ENCODE peak calls at places on chromosomes 5 and 9, in ten cellular contexts. P is cardiac muscle cell, W is pancreas, X is lung, J is stomach, A is neural progenitor cell, R is uterus, Z is upper lobe of right lung, T is IMR-90, V is heart left ventricle. D is an unnamed sample.

GRCh38 chr5:3348576-3349535 is 246.8 kb upstream of the IRX1 start:
- DNase-seq in P (no peak), W (no peak), X (no peak), J (peak; percentile 22), A (no peak), R (no peak), Z (no peak), T (no peak), V (peak; percentile 10), D (no peak)

GRCh38 chr9:2559212-2560152 is 62.1 kb upstream of the VLDLR start:
- DNase-seq in P (peak; percentile 99), W (peak; percentile 87), X (peak; percentile 56), J (peak; percentile 63), A (no peak), R (peak; percentile 92), Z (no peak), T (peak; percentile 95), V (peak; percentile 89), D (peak; percentile 71)

GRCh38 chr9:28808042-28808441 is 1234.8 kb upstream of the C9orf72 start:
- DNase-seq in P (peak; percentile 38), W (no peak), X (no peak), J (no peak), A (no peak), R (no peak), Z (no peak), T (no peak), V (no peak), D (no peak)

GRCh38 chr5:127813633-127814171 is 110.5 kb downstream of the CCDC192 start:
- DNase-seq in P (peak; percentile 64), W (no peak), X (no peak), J (no peak), A (peak; percentile 56), R (no peak), Z (no peak), T (peak; percentile 91), V (no peak), D (no peak)

GRCh38 chr5:133603711-133604110 is 8.6 kb downstream of the FSTL4 start:
- DNase-seq in P (no peak), W (no peak), X (no peak), J (no peak), A (no peak), R (no peak), Z (no peak), T (no peak), V (no peak), D (no peak)

GRCh38 chr9:20353931-20354652 is 268.2 kb downstream of the MLLT3 start:
- DNase-seq in P (no peak), W (no peak), X (no peak), J (no peak), A (no peak), R (no peak), Z (no peak), T (peak; percentile 29), V (no peak), D (no peak)

GRCh38 chr5:2507611-2508010 is 243.9 kb downstream of the IRX2 start:
- DNase-seq in P (no peak), W (no peak), X (no peak), J (no peak), A (no peak), R (no peak), Z (no peak), T (no peak), V (no peak), D (no peak)

GRCh38 chr5:72835633-72836032 is 19.2 kb downstream of the TNPO1 start:
- DNase-seq in P (no peak), W (no peak), X (no peak), J (no peak), A (no peak), R (no peak), Z (no peak), T (no peak), V (no peak), D (no peak)

DNA sequence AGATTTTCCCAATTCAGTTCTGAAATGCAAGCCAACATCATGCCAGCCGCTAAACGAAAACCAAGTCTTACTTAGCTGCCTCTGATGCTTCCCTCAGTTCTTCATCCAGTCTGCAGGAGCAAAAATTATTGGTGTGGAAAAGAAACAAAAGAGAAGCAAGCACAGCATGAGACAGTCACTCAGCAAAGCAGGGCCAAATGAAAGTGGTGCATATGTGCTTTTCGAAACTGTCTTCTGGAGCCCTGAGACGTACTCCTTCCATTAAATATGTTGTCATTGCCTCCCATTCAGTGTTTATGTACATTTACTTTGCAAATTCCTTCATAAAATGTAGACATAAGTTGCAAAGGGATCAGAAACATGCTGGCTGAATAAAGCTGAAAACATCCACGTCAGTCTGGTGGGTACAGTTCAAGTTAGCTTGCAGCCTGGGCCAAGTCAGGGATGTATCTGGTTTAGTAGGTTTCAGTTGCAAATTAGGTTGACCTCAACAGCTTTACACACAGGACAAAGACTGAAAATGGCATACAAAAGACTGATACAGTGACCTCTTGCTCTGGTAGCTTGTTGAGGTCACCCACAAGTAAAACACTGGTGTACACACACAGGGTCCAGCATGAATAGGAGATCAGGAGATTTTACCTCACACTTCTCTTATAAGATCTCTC is 139.7 kb upstream of the PCA3 start:
- DNase-seq in P (no peak), W (no peak), X (no peak), J (no peak), A (peak; percentile 15), R (no peak), Z (no peak), T (no peak), V (no peak), D (no peak)
- H3K4me1 ChIP-seq in P (peaks cover 12% of the 10 kb centered on the region), W (no peaks in the 10 kb centered on the region), X (no peaks in the 10 kb centered on the region), J (peaks cover 7% of the 10 kb centered on the region), A (peaks cover 11% of the 10 kb centered on the region), R (no peaks in the 10 kb centered on the region), Z (peaks cover 12% of the 10 kb centered on the region), T (no peaks in the 10 kb centered on the region), V (peaks cover 6% of the 10 kb centered on the region), D (peaks cover 13% of the 10 kb centered on the region)

DNA sequence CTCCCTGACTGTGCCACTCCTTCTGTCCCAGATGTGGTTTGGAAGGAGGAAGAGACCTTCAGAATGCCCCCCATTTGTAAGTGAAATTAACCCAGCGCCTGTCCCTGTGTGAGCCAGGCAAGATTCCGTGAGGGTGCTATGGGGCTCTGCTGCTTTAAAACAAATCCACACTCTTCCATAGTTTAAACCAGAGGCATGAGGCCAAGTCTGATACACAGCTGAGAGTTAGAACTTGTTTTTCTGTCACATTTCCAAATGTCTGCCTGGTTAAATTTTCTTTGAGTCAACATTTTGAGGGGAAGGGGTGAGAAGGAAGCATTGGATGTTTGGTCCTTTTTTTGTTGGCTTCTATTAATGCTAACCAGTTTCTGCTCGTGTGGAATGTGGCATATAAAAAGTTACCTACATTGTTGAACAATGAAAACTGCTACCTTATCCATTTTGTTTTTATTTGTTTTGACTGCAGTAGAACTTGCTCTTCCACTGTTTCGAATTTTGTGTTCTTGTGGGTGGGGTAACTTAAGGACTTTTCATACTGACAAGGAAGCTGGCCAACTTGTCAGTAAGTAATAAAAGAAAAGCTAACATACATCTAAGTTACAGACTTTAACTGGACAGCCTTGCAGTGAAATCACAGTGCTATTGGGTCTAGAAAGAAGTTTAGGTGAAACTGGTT is 12.9 kb downstream of the RGMB start:
- DNase-seq in P (peak; percentile 57), W (no peak), X (no peak), J (no peak), A (no peak), R (no peak), Z (no peak), T (no peak), V (no peak), D (no peak)
- H3K4me3 ChIP-seq in P (no peak overlapping the region), W (no peak overlapping the region), X (no peak overlapping the region), J (no peak overlapping the region), A (no peak overlapping the region), R (no peak overlapping the region), Z (no peak overlapping the region), T (no peak overlapping the region), V (no peak overlapping the region), D (no peak overlapping the region)

DNA sequence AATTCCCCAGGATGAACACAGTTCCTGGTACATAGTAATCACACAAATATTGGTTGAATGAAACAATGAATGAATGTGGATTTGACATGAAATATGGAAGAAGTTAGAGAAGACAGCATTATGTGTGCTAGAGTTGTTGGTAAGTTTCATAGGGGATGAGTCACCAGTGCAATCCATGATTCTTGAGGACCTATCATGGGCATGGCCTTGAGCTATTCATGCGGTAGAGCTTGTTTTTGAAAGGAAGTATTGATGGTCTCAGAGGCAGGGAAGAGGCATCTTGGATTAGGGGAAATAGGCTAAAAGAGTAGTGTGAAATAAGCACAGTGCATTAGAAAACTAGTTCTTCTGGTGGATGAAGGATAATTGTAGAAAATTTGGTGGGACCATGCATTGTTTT is 22.1 kb downstream of the SPATA31D1 start:
- DNase-seq in P (no peak), W (no peak), X (no peak), J (no peak), A (no peak), R (no peak), Z (no peak), T (no peak), V (no peak), D (no peak)
- TF ChIP-seq CTCF in P (no peak), W (no peak), X (no peak), J (no peak), A (no peak), R (no peak), Z (no peak), T (no peak), V (no peak), D (no peak)

GRCh38 chr9:99093492-99093791 is 11.5 kb upstream of the TGFBR1 start:
- DNase-seq in P (no peak), W (no peak), X (no peak), J (no peak), A (no peak), R (no peak), Z (no peak), T (no peak), V (no peak), D (no peak)

GRCh38 chr9:99095565-99095964 is 9.3 kb upstream of the TGFBR1 start:
- DNase-seq in P (no peak), W (no peak), X (no peak), J (no peak), A (no peak), R (no peak), Z (no peak), T (no peak), V (no peak), D (no peak)

GRCh38 chr9:99090366-99091130 is 14.4 kb upstream of the TGFBR1 start:
- DNase-seq in P (no peak), W (no peak), X (no peak), J (no peak), A (no peak), R (no peak), Z (no peak), T (no peak), V (no peak), D (no peak)

GRCh38 chr9:99096409-99096808 is 8.5 kb upstream of the TGFBR1 start:
- DNase-seq in P (no peak), W (no peak), X (no peak), J (no peak), A (peak; percentile 69), R (no peak), Z (no peak), T (no peak), V (no peak), D (no peak)

DNA sequence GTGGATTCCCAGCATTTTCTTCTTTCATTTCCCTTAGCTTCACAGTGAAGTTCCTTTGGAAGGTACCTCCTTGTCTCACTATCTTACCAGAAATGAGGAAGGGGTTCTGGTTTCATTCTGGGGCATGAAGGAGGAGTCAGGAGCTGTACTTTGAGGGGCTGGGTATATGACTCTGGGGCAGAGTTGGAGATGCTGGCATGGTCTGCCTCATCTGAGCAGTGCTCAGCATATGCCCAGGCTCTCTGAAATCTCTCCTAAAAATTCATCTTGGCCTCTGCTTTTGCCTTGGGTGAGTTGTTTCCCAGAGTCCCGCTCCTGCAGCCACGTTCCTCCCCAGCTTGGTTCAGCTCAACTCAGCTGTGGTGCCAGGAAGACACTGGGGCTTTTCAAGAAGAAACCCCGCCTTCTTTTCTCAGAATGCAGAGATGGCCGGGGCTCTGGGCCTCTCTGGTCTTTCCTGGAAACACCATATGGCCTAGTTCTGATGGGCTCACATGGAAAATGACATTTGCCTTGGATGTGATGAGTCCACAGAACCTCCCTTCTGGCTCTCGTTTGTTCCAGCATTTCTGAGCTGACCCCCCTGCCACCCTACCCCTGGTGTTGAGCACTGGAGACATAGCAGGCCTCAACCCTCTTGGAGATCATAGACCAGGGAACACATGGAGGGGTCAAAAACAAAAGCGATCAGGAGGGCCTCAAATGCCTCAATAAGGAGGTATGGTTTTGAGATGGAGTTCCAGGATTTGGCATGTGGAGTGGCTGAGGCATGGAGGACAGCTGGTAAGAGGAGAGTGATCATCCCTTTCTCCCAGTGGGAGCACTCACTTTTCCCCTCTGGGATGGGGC is 12.0 kb upstream of the TGFBR1 start:
- DNase-seq in P (no peak), W (no peak), X (no peak), J (no peak), A (no peak), R (no peak), Z (no peak), T (no peak), V (no peak), D (no peak)
- H3K4me1 ChIP-seq in P (no peaks in the 10 kb centered on the region), W (no peaks in the 10 kb centered on the region), X (no peaks in the 10 kb centered on the region), J (no peaks in the 10 kb centered on the region), A (peaks cover 23% of the 10 kb centered on the region), R (no peaks in the 10 kb centered on the region), Z (no peaks in the 10 kb centered on the region), T (no peaks in the 10 kb centered on the region), V (no peaks in the 10 kb centered on the region), D (peaks cover 5% of the 10 kb centered on the region)

D was measured in heart right ventricle.